ENCODE peak calls at places on chromosomes 13 and 19, in four cellular contexts. K is NCI-H2171 treated with DMSO at 0.1 percent for 48 hours, V is mesothelial cell of epicardium, P is fibroblast of the aortic adventitia. B is an unnamed sample.

GRCh38 chr19:49155830-49156346 is 692 bp upstream of the HRC start:
- DNase-seq in K (no peak), V (no peak), P (no peak), B (no peak)

GRCh38 chr19:23554548-23554947 is 132.5 kb downstream of the ZNF675 start:
- DNase-seq in K (no peak), V (no peak), P (no peak), B (no peak)

GRCh38 chr19:38792250-38793111 is 3.5 kb downstream of the LGALS7B start:
- DNase-seq in K (no peak), V (no peak), P (no peak), B (no peak)

GRCh38 chr13:111115051-111115840 is at the start of gene ARHGEF7:
- DNase-seq in K (peak), V (peak), P (no peak), B (no peak)

GRCh38 chr13:46160474-46161066 is 21.4 kb downstream of the LCP1 start:
- DNase-seq in K (peak), V (no peak), P (peak), B (peak)

GRCh38 chr13:77184455-77184854 is 142.4 kb downstream of the MYCBP2 start:
- DNase-seq in K (no peak), V (no peak), P (no peak), B (no peak)

GRCh38 chr19:49450405-49450804 is 1.2 kb downstream of the PIH1D1 start:
- DNase-seq in K (no peak), V (no peak), P (no peak), B (no peak)

GRCh38 chr19:11191273-11191755 is 6.0 kb downstream of the KANK2 start:
- DNase-seq in K (no peak), V (no peak), P (peak), B (no peak)

GRCh38 chr13:111548301-111548700 is 227.9 kb downstream of the TEX29 start:
- DNase-seq in K (no peak), V (no peak), P (no peak), B (no peak)

GRCh38 chr13:73464758-73465628 is 406.2 kb downstream of the KLF5 start:
- DNase-seq in K (no peak), V (no peak), P (no peak), B (no peak)

GRCh38 chr13:27194895-27195764 is 23.5 kb upstream of the USP12 start:
- DNase-seq in K (no peak), V (no peak), P (peak), B (no peak)

GRCh38 chr19:57788114-57788692 is 18.7 kb downstream of the ZNF586 start:
- DNase-seq in K (no peak), V (no peak), P (no peak), B (no peak)

GRCh38 chr13:94435604-94436226 is 43.8 kb downstream of the DCT start:
- DNase-seq in K (peak), V (no peak), P (peak), B (no peak)

GRCh38 chr13:103140001-103140671 is 73.9 kb upstream of the SLC10A2 start:
- DNase-seq in K (peak), V (no peak), P (no peak), B (no peak)

GRCh38 chr13:93226623-93227279 is at the start of gene GPC6:
- DNase-seq in K (peak), V (peak), P (peak), B (peak)

GRCh38 chr13:106471957-106472543 is 63.4 kb downstream of the EFNB2 start:
- DNase-seq in K (no peak), V (peak), P (peak), B (no peak)

GRCh38 chr19:3547301-3547731 is 8.3 kb downstream of the TEKTIP1 start:
- DNase-seq in K (no peak), V (no peak), P (no peak), B (no peak)

GRCh38 chr13:49587311-49587847 is 2.0 kb upstream of the RCBTB1 start:
- DNase-seq in K (no peak), V (no peak), P (peak), B (no peak)

GRCh38 chr13:32426191-32426980 is 1.5 kb downstream of the N4BP2L1 start:
- DNase-seq in K (no peak), V (no peak), P (peak), B (no peak)

GRCh38 chr19:30379841-30380610 is 7.8 kb downstream of the ZNF536 start:
- DNase-seq in K (no peak), V (no peak), P (no peak), B (no peak)

B was measured in D721Med.